ENCODE peak calls at places on chromosomes 3 and 15, in five cellular contexts. S, Y, W, I and R are unnamed samples.

GRCh38 chr3:179289295-179289694 is 33.5 kb upstream of the ZNF639 start:
- DNase-seq in S (no peak), Y (no peak), W (no peak), I (no peak), R (no peak)

GRCh38 chr3:13198480-13198879 is 125.3 kb upstream of the IQSEC1 start:
- DNase-seq in S (no peak), Y (no peak), W (no peak), I (no peak), R (no peak)

GRCh38 chr15:85583404-85584390 is 203.3 kb downstream of the AKAP13 start:
- DNase-seq in S (peak; percentile 70), Y (peak; percentile 54), W (no peak), I (no peak), R (no peak)

GRCh38 chr3:144351968-144352367 is 380.3 kb downstream of the DIPK2A start:
- DNase-seq in S (no peak), Y (no peak), W (no peak), I (no peak), R (no peak)

GRCh38 chr3:13248640-13249039 is 171.5 kb downstream of the NUP210 start:
- DNase-seq in S (no peak), Y (no peak), W (no peak), I (no peak), R (no peak)

GRCh38 chr3:55245391-55245790 is 241.7 kb downstream of the WNT5A start:
- DNase-seq in S (no peak), Y (no peak), W (no peak), I (no peak), R (no peak)

GRCh38 chr3:36477655-36478054 is 97.4 kb downstream of the STAC start:
- DNase-seq in S (no peak), Y (no peak), W (no peak), I (peak; percentile 82), R (no peak)

GRCh38 chr15:79132770-79133169 is 42.2 kb upstream of the RASGRF1 start:
- DNase-seq in S (no peak), Y (no peak), W (no peak), I (no peak), R (no peak)

GRCh38 chr3:182063742-182064141 is 352.0 kb downstream of the SOX2 start:
- DNase-seq in S (no peak), Y (no peak), W (no peak), I (no peak), R (no peak)

GRCh38 chr15:35282965-35283496 is 197.9 kb upstream of the NANOGP8 start:
- DNase-seq in S (no peak), Y (no peak), W (no peak), I (no peak), R (no peak)

GRCh38 chr3:112126501-112126900 is 6.5 kb downstream of the GCSAM start:
- DNase-seq in S (no peak), Y (no peak), W (no peak), I (no peak), R (no peak)

GRCh38 chr3:88809993-88810392 is 297.4 kb upstream of the EPHA3 start:
- DNase-seq in S (no peak), Y (no peak), W (no peak), I (no peak), R (no peak)

GRCh38 chr3:194091141-194091540 is 44.8 kb upstream of the HES1 start:
- DNase-seq in S (no peak), Y (no peak), W (no peak), I (peak; percentile 38), R (no peak)

GRCh38 chr15:62809106-62809967 is 233.2 kb upstream of the TPM1 start:
- DNase-seq in S (no peak), Y (no peak), W (no peak), I (peak; percentile 31), R (no peak)

GRCh38 chr3:69095636-69096035 is 10.9 kb downstream of the ARL6IP5 start:
- DNase-seq in S (no peak), Y (no peak), W (no peak), I (no peak), R (no peak)

GRCh38 chr3:180329187-180329586 is 272.8 kb upstream of the TTC14 start:
- DNase-seq in S (no peak), Y (no peak), W (no peak), I (no peak), R (no peak)

GRCh38 chr3:115922681-115923347 is 299.5 kb downstream of the GAP43 start:
- DNase-seq in S (no peak), Y (no peak), W (no peak), I (peak; percentile 4), R (peak; percentile 22)

GRCh38 chr3:189419683-189420082 is 211.5 kb upstream of the TP63 start:
- DNase-seq in S (no peak), Y (no peak), W (no peak), I (no peak), R (no peak)

GRCh38 chr15:68495221-68495950 is 63.4 kb upstream of the ITGA11 start:
- DNase-seq in S (no peak), Y (no peak), W (no peak), I (no peak), R (no peak)

GRCh38 chr15:75104804-75105557 is 81.6 kb downstream of the PPCDC start:
- DNase-seq in S (peak; percentile 15), Y (peak; percentile 55), W (no peak), I (peak; percentile 78), R (no peak)

GRCh38 chr3:119965692-119966091 is 128.6 kb downstream of the GSK3B start:
- DNase-seq in S (no peak), Y (no peak), W (no peak), I (no peak), R (no peak)

GRCh38 chr3:155876037-155876436 is 5.6 kb downstream of the GMPS start:
- DNase-seq in S (no peak), Y (no peak), W (no peak), I (no peak), R (no peak)

GRCh38 chr3:21722768-21723167 is 28.2 kb downstream of the ZNF385D start:
- DNase-seq in S (no peak), Y (no peak), W (no peak), I (no peak), R (no peak)

GRCh38 chr15:100919481-100920405 is 586 bp downstream of the LRRK1 start:
- DNase-seq in S (peak; percentile 28), Y (peak; percentile 41), W (peak; percentile 34), I (no peak), R (no peak)

GRCh38 chr3:151296226-151296625 is 17.9 kb upstream of the P2RY14 start:
- DNase-seq in S (no peak), Y (no peak), W (no peak), I (no peak), R (no peak)

GRCh38 chr3:151285940-151286339 is 7.6 kb upstream of the P2RY14 start:
- DNase-seq in S (no peak), Y (no peak), W (no peak), I (no peak), R (no peak)

GRCh38 chr3:151293127-151293526 is 14.8 kb upstream of the P2RY14 start:
- DNase-seq in S (no peak), Y (no peak), W (no peak), I (no peak), R (no peak)

DNA sequence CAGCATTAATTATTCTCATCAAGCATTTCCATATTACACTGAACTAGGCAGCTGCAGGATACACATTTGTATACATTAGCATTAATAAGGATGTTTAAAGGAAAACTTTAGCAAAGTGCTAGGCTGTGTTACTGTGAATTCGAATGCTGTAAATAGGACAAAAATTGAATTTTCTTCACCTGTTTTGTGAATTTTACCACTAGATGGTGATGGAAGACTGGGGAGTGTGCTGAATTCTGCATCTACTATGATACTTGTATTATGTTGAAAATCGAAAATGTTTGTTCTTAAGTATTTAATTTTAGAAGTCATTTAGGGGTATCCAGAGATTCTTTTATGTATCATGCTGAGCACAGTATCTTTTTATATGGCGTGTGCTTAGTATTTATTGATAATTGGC is 12.3 kb upstream of the P2RY14 start:
- DNase-seq in S (no peak), Y (no peak), W (no peak), I (no peak), R (no peak)
- TF ChIP-seq CTCF in S (no peak), Y (no peak), W (peak; percentile 19), I (peak; percentile 62), R (no peak)

DNA sequence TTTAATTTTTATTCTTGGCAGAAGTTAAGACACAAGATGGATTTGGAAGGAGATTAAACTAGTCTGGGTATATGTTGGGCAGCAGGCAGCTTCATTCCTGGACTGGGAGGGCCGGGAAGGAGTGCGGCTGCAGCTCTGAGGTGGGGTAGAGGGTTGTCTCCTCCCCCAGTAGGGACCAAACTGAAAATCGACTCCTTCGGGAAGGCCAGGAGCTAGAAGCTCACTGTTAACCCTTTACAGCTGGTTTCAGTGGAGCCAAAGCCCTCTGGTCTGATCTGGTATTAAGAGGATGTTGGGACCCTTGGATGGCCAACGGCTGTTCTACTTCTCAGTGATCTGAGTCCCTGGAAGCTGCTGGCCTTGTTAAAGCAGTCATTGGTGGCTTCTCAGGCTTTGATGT is 17.6 kb downstream of the BOC start:
- DNase-seq in S (no peak), Y (no peak), W (no peak), I (no peak), R (no peak)
- TF ChIP-seq CTCF in S (no peak), Y (no peak), W (no peak), I (no peak), R (no peak)

DNA sequence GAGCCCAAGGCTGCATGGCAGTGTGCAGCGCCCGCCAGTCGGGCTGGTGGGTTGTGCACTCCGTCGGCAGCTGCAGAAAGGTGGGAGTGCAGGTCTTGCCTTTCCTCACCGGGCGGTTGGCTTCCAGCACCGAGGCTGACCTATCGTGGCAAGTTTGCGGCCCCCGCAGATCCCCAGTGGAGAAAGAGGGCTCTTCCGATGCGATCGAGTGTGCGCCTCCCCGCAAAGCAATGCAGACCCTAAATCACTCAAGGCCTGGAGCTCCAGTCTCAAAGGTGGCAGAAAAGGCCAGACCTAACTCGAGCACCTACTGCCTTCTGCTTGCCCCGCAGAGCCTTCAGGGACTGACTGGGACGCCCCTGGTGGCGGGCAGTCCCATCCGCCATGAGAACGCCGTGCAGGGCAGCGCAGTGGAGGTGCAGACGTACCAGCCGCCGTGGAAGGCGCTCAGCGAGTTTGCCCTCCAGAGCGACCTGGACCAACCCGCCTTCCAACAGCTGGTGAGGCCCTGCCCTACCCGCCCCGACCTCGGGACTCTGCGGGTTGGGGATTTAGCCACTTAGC is 4.3 kb downstream of the ISL2 start:
- DNase-seq in S (no peak), Y (no peak), W (no peak), I (no peak), R (peak; percentile 56)
- TF ChIP-seq CTCF in S (no peak), Y (no peak), W (no peak), I (peak; percentile 22), R (peak; percentile 28)

GRCh38 chr3:169389925-169390253 is 273.6 kb downstream of the MECOM start:
- DNase-seq in S (no peak), Y (peak; percentile 31), W (no peak), I (no peak), R (no peak)

GRCh38 chr3:169389211-169389924 is 274.1 kb downstream of the MECOM start:
- DNase-seq in S (no peak), Y (peak; percentile 41), W (no peak), I (no peak), R (no peak)

GRCh38 chr3:169391672-169392071 is 271.8 kb downstream of the MECOM start:
- DNase-seq in S (no peak), Y (no peak), W (no peak), I (no peak), R (no peak)

GRCh38 chr3:169390741-169391300 is 272.7 kb downstream of the MECOM start:
- DNase-seq in S (no peak), Y (no peak), W (no peak), I (no peak), R (no peak)

DNA sequence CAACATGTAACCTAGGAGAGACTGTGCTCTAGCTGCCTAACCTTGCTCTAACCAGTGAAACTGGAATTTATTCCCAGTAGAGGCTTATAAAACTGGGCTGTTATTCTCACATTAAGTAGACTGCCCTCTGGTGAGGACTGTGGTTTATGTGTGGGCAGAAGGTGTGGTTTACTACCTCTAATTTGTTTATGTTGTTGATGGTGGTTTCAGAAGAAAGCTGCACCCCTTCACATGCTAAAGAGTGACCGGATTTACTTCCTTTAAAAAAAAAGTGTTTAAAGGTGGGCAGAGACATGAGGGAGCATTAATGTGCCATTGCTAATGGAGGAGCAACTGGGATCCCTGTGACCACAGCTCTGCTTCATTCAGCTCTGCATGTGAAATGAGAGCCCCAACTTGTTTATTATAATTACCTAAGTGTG is 273.2 kb downstream of the MECOM start:
- DNase-seq in S (no peak), Y (no peak), W (no peak), I (peak; percentile 1), R (no peak)
- TF ChIP-seq CTCF in S (no peak), Y (no peak), W (no peak), I (peak; percentile 18), R (no peak)